ENCODE peak calls at places on chromosome 13, in four cellular contexts. One of them, this sample, is unnamed.

GRCh38 chr13:21405309-21405708 is 53.8 kb downstream of the ZDHHC20 start:
- DNase-seq in cardiac fibroblast: no peak
- DNase-seq in left ventricle myocardium inferior: no peak
- DNase-seq in tibial artery: no peak
- DNase-seq in this sample: no peak

GRCh38 chr13:84405286-84405685 is 523.0 kb upstream of the SLITRK1 start:
- DNase-seq in cardiac fibroblast: peak; percentile 34
- DNase-seq in left ventricle myocardium inferior: no peak
- DNase-seq in tibial artery: no peak
- DNase-seq in this sample: peak; percentile 32

GRCh38 chr13:64529874-64530485 is 2700.2 kb downstream of the PCDH9 start:
- DNase-seq in cardiac fibroblast: peak; percentile 48
- DNase-seq in left ventricle myocardium inferior: no peak
- DNase-seq in tibial artery: no peak
- DNase-seq in this sample: peak; percentile 31

GRCh38 chr13:110126391-110126961 is 180.5 kb downstream of the COL4A1 start:
- DNase-seq in cardiac fibroblast: peak; percentile 99
- DNase-seq in left ventricle myocardium inferior: peak; percentile 76
- DNase-seq in tibial artery: peak; percentile 50
- DNase-seq in this sample: peak; percentile 93

GRCh38 chr13:60329221-60329983 is 67.6 kb upstream of the TDRD3 start:
- DNase-seq in cardiac fibroblast: peak; percentile 55
- DNase-seq in left ventricle myocardium inferior: no peak
- DNase-seq in tibial artery: no peak
- DNase-seq in this sample: no peak

GRCh38 chr13:38804536-38804935 is 117.7 kb downstream of the FREM2 start:
- DNase-seq in cardiac fibroblast: peak; percentile 0
- DNase-seq in left ventricle myocardium inferior: no peak
- DNase-seq in tibial artery: no peak
- DNase-seq in this sample: no peak

GRCh38 chr13:93709511-93710244 is 483.1 kb downstream of the GPC6 start:
- DNase-seq in cardiac fibroblast: peak; percentile 10
- DNase-seq in left ventricle myocardium inferior: no peak
- DNase-seq in tibial artery: no peak
- DNase-seq in this sample: peak; percentile 66

GRCh38 chr13:91409661-91410060 is 11.2 kb downstream of the GPC5 start:
- DNase-seq in cardiac fibroblast: no peak
- DNase-seq in left ventricle myocardium inferior: no peak
- DNase-seq in tibial artery: no peak
- DNase-seq in this sample: no peak

GRCh38 chr13:63408227-63409202 is 1992.9 kb upstream of the PCDH20 start:
- DNase-seq in cardiac fibroblast: no peak
- DNase-seq in left ventricle myocardium inferior: no peak
- DNase-seq in tibial artery: no peak
- DNase-seq in this sample: peak; percentile 80

GRCh38 chr13:101698400-101698799 is 245.9 kb downstream of the ITGBL1 start:
- DNase-seq in cardiac fibroblast: peak; percentile 43
- DNase-seq in left ventricle myocardium inferior: no peak
- DNase-seq in tibial artery: no peak
- DNase-seq in this sample: peak; percentile 66

GRCh38 chr13:26221721-26222522 is at the start of gene RNF6:
- DNase-seq in cardiac fibroblast: peak; percentile 99
- DNase-seq in left ventricle myocardium inferior: peak; percentile 94
- DNase-seq in tibial artery: peak; percentile 98
- DNase-seq in this sample: peak; percentile 99

GRCh38 chr13:79782541-79783216 is 301.7 kb downstream of the NDFIP2 start:
- DNase-seq in cardiac fibroblast: peak; percentile 60
- DNase-seq in left ventricle myocardium inferior: peak; percentile 68
- DNase-seq in tibial artery: no peak
- DNase-seq in this sample: peak; percentile 53

GRCh38 chr13:63472736-63473135 is 2057.1 kb upstream of the PCDH20 start:
- DNase-seq in cardiac fibroblast: no peak
- DNase-seq in left ventricle myocardium inferior: no peak
- DNase-seq in tibial artery: no peak
- DNase-seq in this sample: no peak

GRCh38 chr13:32731576-32731975 is 145.3 kb downstream of the PDS5B start:
- DNase-seq in cardiac fibroblast: peak; percentile 49
- DNase-seq in left ventricle myocardium inferior: no peak
- DNase-seq in tibial artery: no peak
- DNase-seq in this sample: peak; percentile 40

GRCh38 chr13:30319703-30320102 is 12.4 kb upstream of the KATNAL1 start:
- DNase-seq in cardiac fibroblast: no peak
- DNase-seq in left ventricle myocardium inferior: no peak
- DNase-seq in tibial artery: no peak
- DNase-seq in this sample: no peak

GRCh38 chr13:96844195-96844594 is 150.1 kb downstream of the OXGR1 start:
- DNase-seq in cardiac fibroblast: no peak
- DNase-seq in left ventricle myocardium inferior: no peak
- DNase-seq in tibial artery: no peak
- DNase-seq in this sample: no peak

GRCh38 chr13:41802684-41803554 is 158.0 kb downstream of the VWA8 start:
- DNase-seq in cardiac fibroblast: peak; percentile 96
- DNase-seq in left ventricle myocardium inferior: no peak
- DNase-seq in tibial artery: no peak
- DNase-seq in this sample: peak; percentile 73

GRCh38 chr13:36341718-36342117 is 4.5 kb downstream of the SPART start:
- DNase-seq in cardiac fibroblast: peak; percentile 39
- DNase-seq in left ventricle myocardium inferior: no peak
- DNase-seq in tibial artery: no peak
- DNase-seq in this sample: peak; percentile 31
- H3K4me3 ChIP-seq in cardiac fibroblast: no peak overlapping the region
- H3K4me3 ChIP-seq in left ventricle myocardium inferior: no peak overlapping the region
- H3K4me3 ChIP-seq in tibial artery: no peak overlapping the region
- H3K4me3 ChIP-seq in this sample: no peak overlapping the region

GRCh38 chr13:66353664-66354063 is 876.5 kb downstream of the PCDH9 start:
- DNase-seq in cardiac fibroblast: peak; percentile 19
- DNase-seq in left ventricle myocardium inferior: no peak
- DNase-seq in tibial artery: no peak
- DNase-seq in this sample: no peak
- TF ChIP-seq CTCF in cardiac fibroblast: no peak
- TF ChIP-seq CTCF in left ventricle myocardium inferior: no peak
- TF ChIP-seq CTCF in tibial artery: no peak
- TF ChIP-seq CTCF in this sample: no peak

DNA sequence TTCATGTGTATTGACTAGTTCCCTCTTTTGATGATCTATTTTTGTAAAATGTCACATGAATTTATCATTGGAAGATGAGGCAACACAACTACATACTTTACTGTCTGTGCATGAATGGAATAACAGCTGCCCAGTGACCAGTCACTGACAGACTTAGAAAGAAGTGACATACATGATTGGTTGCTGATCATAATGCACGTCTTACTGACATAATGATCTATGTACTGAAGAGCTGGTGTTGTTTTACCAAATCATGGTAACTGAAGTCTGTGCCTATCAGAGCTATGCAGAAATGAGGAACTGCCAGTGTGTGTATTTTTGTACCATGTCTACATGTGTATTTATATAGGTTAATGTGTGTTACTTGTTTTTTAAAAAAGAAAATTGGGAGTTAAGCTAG is 26.5 kb downstream of the GPR18 start:
- DNase-seq in cardiac fibroblast: no peak
- DNase-seq in left ventricle myocardium inferior: no peak
- DNase-seq in tibial artery: no peak
- DNase-seq in this sample: no peak
- H3K4me3 ChIP-seq in cardiac fibroblast: no peak overlapping the region
- H3K4me3 ChIP-seq in left ventricle myocardium inferior: no peak overlapping the region
- H3K4me3 ChIP-seq in tibial artery: no peak overlapping the region
- H3K4me3 ChIP-seq in this sample: no peak overlapping the region

GRCh38 chr13:23159205-23159586 is 21.6 kb upstream of the SGCG start:
- DNase-seq in cardiac fibroblast: peak; percentile 53
- DNase-seq in left ventricle myocardium inferior: peak; percentile 33
- DNase-seq in tibial artery: peak; percentile 48
- DNase-seq in this sample: peak; percentile 67

GRCh38 chr13:23161176-23161825 is 19.5 kb upstream of the SGCG start:
- DNase-seq in cardiac fibroblast: no peak
- DNase-seq in left ventricle myocardium inferior: no peak
- DNase-seq in tibial artery: no peak
- DNase-seq in this sample: no peak

GRCh38 chr13:23159587-23160240 is 21.1 kb upstream of the SGCG start:
- DNase-seq in cardiac fibroblast: no peak
- DNase-seq in left ventricle myocardium inferior: no peak
- DNase-seq in tibial artery: no peak
- DNase-seq in this sample: peak; percentile 22

GRCh38 chr13:23160241-23161175 is 20.3 kb upstream of the SGCG start:
- DNase-seq in cardiac fibroblast: no peak
- DNase-seq in left ventricle myocardium inferior: no peak
- DNase-seq in tibial artery: no peak
- DNase-seq in this sample: no peak
- TF ChIP-seq CTCF in cardiac fibroblast: no peak
- TF ChIP-seq CTCF in left ventricle myocardium inferior: peak; percentile 11
- TF ChIP-seq CTCF in tibial artery: no peak
- TF ChIP-seq CTCF in this sample: no peak

DNA sequence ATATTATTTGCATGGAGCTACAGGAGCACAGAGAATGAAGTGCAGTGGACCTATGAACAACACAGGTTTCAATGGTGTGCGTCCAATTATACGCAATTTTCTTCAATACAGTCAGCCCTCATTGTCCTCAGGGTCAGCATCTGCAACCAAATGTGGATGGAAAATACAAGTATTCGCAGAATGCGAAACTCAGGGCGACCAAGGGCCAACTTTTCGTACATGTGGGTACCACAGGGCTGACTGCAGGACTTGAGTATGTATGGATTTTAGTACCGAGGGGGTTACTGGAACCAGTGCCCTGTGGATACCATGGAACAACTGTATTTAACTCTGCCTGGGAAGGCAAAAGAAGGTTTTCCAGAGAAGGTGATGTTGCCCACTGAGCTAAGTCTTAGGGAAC is 10.2 kb downstream of the LCP1 start:
- DNase-seq in cardiac fibroblast: no peak
- DNase-seq in left ventricle myocardium inferior: no peak
- DNase-seq in tibial artery: no peak
- DNase-seq in this sample: no peak
- H3K4me3 ChIP-seq in cardiac fibroblast: no peak overlapping the region
- H3K4me3 ChIP-seq in left ventricle myocardium inferior: no peak overlapping the region
- H3K4me3 ChIP-seq in tibial artery: no peak overlapping the region
- H3K4me3 ChIP-seq in this sample: no peak overlapping the region

This sample was measured in foreskin fibroblast.